ENCODE peak calls at places on chromosomes 11 and 22, in four cellular contexts. M is stimulated activated CD8-positive, alpha-beta memory T cell treated with anti-CD3 and anti-CD28 coated beads, Interleukin-12 subunit alpha, Interleukin-12 subunit beta, amount 100 ng/mL, for 4 hours; N is AG08395; I is naive B cell. D is an unnamed sample.
A peak's percentile ranks its signal among the peaks of the same experiment; 100 is the strongest.

GRCh38 chr11:21278840-21279239 is 609.5 kb downstream of the NELL1 start:
- DNase-seq in M (no peak), N (no peak), I (no peak), D (no peak)

GRCh38 chr11:69342588-69343330 is 48.8 kb downstream of the MYEOV start:
- DNase-seq in M (no peak), N (no peak), I (no peak), D (no peak)

GRCh38 chr22:32761251-32761903 is 40.1 kb upstream of the TIMP3 start:
- DNase-seq in M (no peak), N (no peak), I (no peak), D (no peak)

GRCh38 chr11:115548878-115549528 is 44.8 kb upstream of the CADM1 start:
- DNase-seq in M (no peak), N (no peak), I (no peak), D (no peak)

GRCh38 chr11:60263434-60263833 is 17.0 kb upstream of the MS4A4A start:
- DNase-seq in M (no peak), N (no peak), I (no peak), D (no peak)

GRCh38 chr11:108223449-108224149 is 732 bp downstream of the ATM start:
- DNase-seq in M (no peak), N (no peak), I (no peak), D (no peak)

GRCh38 chr11:67090717-67091116 is 28.3 kb upstream of the KDM2A start:
- DNase-seq in M (no peak), N (no peak), I (no peak), D (no peak)

GRCh38 chr11:36231300-36231699 is 57.9 kb downstream of the COMMD9 start:
- DNase-seq in M (no peak), N (peak; percentile 85), I (no peak), D (no peak)

GRCh38 chr11:57515332-57516060 is at the start of gene SLC43A1:
- DNase-seq in M (peak; percentile 10), N (peak; percentile 82), I (no peak), D (no peak)

GRCh38 chr11:81224396-81224795 is 1509.3 kb downstream of the FAM181B start:
- DNase-seq in M (no peak), N (no peak), I (no peak), D (no peak)

GRCh38 chr22:24567668-24568067 is 11.9 kb downstream of the SNRPD3 start:
- DNase-seq in M (no peak), N (no peak), I (no peak), D (no peak)

GRCh38 chr22:30159561-30160353 is 79.5 kb downstream of the HORMAD2 start:
- DNase-seq in M (no peak), N (peak; percentile 58), I (no peak), D (no peak)

GRCh38 chr22:30474683-30475424 is 3.0 kb upstream of the SEC14L3 start:
- DNase-seq in M (no peak), N (no peak), I (no peak), D (no peak)

GRCh38 chr11:123454060-123454651 is 24.1 kb downstream of the GRAMD1B start:
- DNase-seq in M (no peak), N (peak; percentile 43), I (no peak), D (peak; percentile 86)

GRCh38 chr22:23251445-23252093 is 71.3 kb downstream of the BCR start:
- DNase-seq in M (no peak), N (peak; percentile 47), I (no peak), D (no peak)

GRCh38 chr11:726278-726915 is 20.4 kb downstream of the EPS8L2 start:
- DNase-seq in M (peak; percentile 35), N (no peak), I (no peak), D (peak; percentile 82)

GRCh38 chr11:64742087-64742939 is 1.6 kb downstream of the RASGRP2 start:
- DNase-seq in M (no peak), N (peak; percentile 39), I (no peak), D (no peak)

GRCh38 chr11:69943066-69943465 is 123.8 kb upstream of the FGF3 start:
- DNase-seq in M (no peak), N (peak; percentile 26), I (no peak), D (peak; percentile 51)

GRCh38 chr11:34602245-34602644 is 18.6 kb upstream of the EHF start:
- DNase-seq in M (no peak), N (no peak), I (no peak), D (no peak)

GRCh38 chr11:121236115-121237001 is 56.2 kb upstream of the SC5D start:
- DNase-seq in M (no peak), N (no peak), I (no peak), D (no peak)

GRCh38 chr22:22759371-22759770 is 115.0 kb downstream of the GGTLC2 start:
- DNase-seq in M (no peak), N (no peak), I (no peak), D (no peak)

GRCh38 chr22:44710474-44711235 is 8.7 kb downstream of the PRR5 start:
- DNase-seq in M (peak; percentile 39), N (no peak), I (no peak), D (peak; percentile 63)

GRCh38 chr22:19179472-19180048 is 1.0 kb upstream of the SLC25A1 start:
- DNase-seq in M (no peak), N (peak; percentile 81), I (peak; percentile 61), D (no peak)

GRCh38 chr11:42778193-42778592 is 533.6 kb upstream of the API5 start:
- DNase-seq in M (no peak), N (no peak), I (no peak), D (no peak)

GRCh38 chr11:114762437-114762836 is 84.1 kb downstream of the NXPE2 start:
- DNase-seq in M (no peak), N (peak; percentile 72), I (no peak), D (no peak)

GRCh38 chr11:44223261-44223660 is 86.7 kb downstream of the ALX4 start:
- DNase-seq in M (no peak), N (peak; percentile 68), I (no peak), D (no peak)

GRCh38 chr22:41657709-41658108 is 31.0 kb downstream of the SNU13 start:
- DNase-seq in M (no peak), N (no peak), I (no peak), D (no peak)

GRCh38 chr22:23273445-23274145 is 93.3 kb downstream of the BCR start:
- DNase-seq in M (no peak), N (no peak), I (no peak), D (no peak)

GRCh38 chr11:76830639-76831312 is 29.9 kb upstream of the ACER3 start:
- DNase-seq in M (no peak), N (peak; percentile 51), I (no peak), D (no peak)

GRCh38 chr22:49657275-49657973 is 170.2 kb downstream of the BRD1 start:
- DNase-seq in M (peak; percentile 52), N (no peak), I (peak; percentile 81), D (peak; percentile 46)

GRCh38 chr11:117839936-117840813 is 15.6 kb upstream of the FXYD2 start:
- DNase-seq in M (no peak), N (no peak), I (no peak), D (peak; percentile 29)

GRCh38 chr11:105297463-105297862 is 157.9 kb upstream of the CARD18 start:
- DNase-seq in M (no peak), N (peak; percentile 38), I (no peak), D (no peak)

GRCh38 chr22:37181681-37182080 is 6.4 kb downstream of the C1QTNF6 start:
- DNase-seq in M (no peak), N (no peak), I (no peak), D (no peak)

GRCh38 chr11:129694538-129694937 is 121.1 kb upstream of the TMEM45B start:
- DNase-seq in M (no peak), N (no peak), I (no peak), D (no peak)

GRCh38 chr11:48020092-48020755 is 39.9 kb downstream of the PTPRJ start:
- DNase-seq in M (no peak), N (no peak), I (peak; percentile 43), D (no peak)

GRCh38 chr11:108586600-108586999 is 7.0 kb downstream of the EXPH5 start:
- DNase-seq in M (no peak), N (no peak), I (no peak), D (no peak)